ENCODE peak calls at places on chromosomes 4 and X, in nine cellular contexts. G is tibial nerve; N is psoas muscle; V is breast epithelium; L is adipocyte; P is upper lobe of left lung; X is uterus; E is CD4-positive, alpha-beta memory T cell; A is AG04450. D is an unnamed sample. For H3K9me3, the result is how much of the 10 kb centered on the place peaks cover.

GRCh38 chr4:159289682-159290081 is 186.8 kb downstream of the RAPGEF2 start:
- DNase-seq in N (no peak), L (no peak), P (no peak), X (no peak), V (no peak), E (no peak), G (no peak), A (no peak), D (no peak)

GRCh38 chr4:119825696-119826095 is 197.1 kb upstream of the PDE5A start:
- DNase-seq in N (no peak), L (no peak), V (no peak), P (no peak), X (no peak), A (no peak), G (no peak), E (no peak), D (no peak)

GRCh38 chr4:26388671-26389070 is 67.9 kb downstream of the RBPJ start:
- DNase-seq in X (no peak), G (no peak), V (no peak), P (no peak), A (no peak), L (no peak), N (no peak), E (no peak), D (no peak)

GRCh38 chrX:134801267-134801666 is 143.0 kb upstream of the PLAC1 start:
- DNase-seq in P (no peak), V (no peak), N (no peak), L (no peak), A (no peak), X (no peak), E (no peak), G (no peak), D (no peak)

GRCh38 chr4:38923746-38924145 is 56.1 kb downstream of the FAM114A1 start:
- DNase-seq in A (no peak), V (no peak), X (no peak), E (no peak), G (no peak), N (no peak), P (no peak), L (no peak), D (no peak)

GRCh38 chr4:152045781-152046571 is 285.2 kb upstream of the GATB start:
- DNase-seq in E (peak), N (peak), P (peak), V (no peak), A (no peak), L (peak), X (no peak), G (no peak), D (no peak)

GRCh38 chrX:154350429-154351182 is 23.8 kb downstream of the FLNA start:
- DNase-seq in L (no peak), A (no peak), N (peak), P (peak), G (no peak), V (no peak), X (peak), E (peak), D (no peak)

GRCh38 chr4:16713271-16713670 is 185.2 kb downstream of the LDB2 start:
- DNase-seq in X (no peak), A (no peak), N (no peak), E (no peak), G (no peak), P (no peak), V (no peak), L (no peak), D (no peak)

GRCh38 chr4:145520172-145520571 is 38.5 kb downstream of the SMAD1 start:
- DNase-seq in E (no peak), N (no peak), L (no peak), X (no peak), A (no peak), V (no peak), P (no peak), G (no peak), D (no peak)

DNA sequence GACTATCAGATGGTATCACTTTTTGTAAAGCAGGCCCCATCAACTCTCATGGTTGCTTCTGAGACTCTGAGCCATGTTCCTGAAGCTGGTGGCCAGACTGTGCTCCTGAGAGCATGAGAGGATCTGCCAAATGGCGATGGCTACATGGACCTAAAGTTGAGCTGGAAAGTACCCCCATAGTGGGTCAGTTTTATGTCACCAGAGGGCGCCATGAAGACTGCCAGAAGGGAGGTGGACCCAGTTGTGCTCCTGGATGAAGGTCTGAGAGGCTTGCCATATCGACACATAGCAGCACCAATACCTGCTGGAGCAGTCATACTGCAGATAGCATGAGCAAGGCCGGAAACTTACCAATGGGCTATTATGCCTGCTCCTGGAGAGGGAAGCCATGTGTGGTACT is 105.7 kb downstream of the SLITRK2 start:
- DNase-seq in L (no peak), X (no peak), V (no peak), G (no peak), E (no peak), N (no peak), A (no peak), P (no peak), D (no peak)
- H3K9me3 ChIP-seq in L (under half), X (under half), V (under half), G (under half), E (under half), N (under half), A (under half), P (under half), D (under half)

GRCh38 chr4:114563536-114564315 is 34.9 kb upstream of the UGT8 start:
- DNase-seq in G (no peak), V (no peak), N (no peak), X (no peak), L (peak), A (no peak), P (no peak), E (no peak), D (no peak)

GRCh38 chr4:114561590-114561989 is 37.0 kb upstream of the UGT8 start:
- DNase-seq in P (no peak), E (no peak), G (no peak), V (no peak), A (no peak), X (no peak), L (no peak), N (no peak), D (no peak)

GRCh38 chr4:114562176-114562904 is 36.3 kb upstream of the UGT8 start:
- DNase-seq in G (no peak), P (no peak), X (no peak), A (no peak), N (no peak), V (no peak), L (no peak), E (no peak), D (no peak)

GRCh38 chr4:114558446-114559020 is 40.1 kb upstream of the UGT8 start:
- DNase-seq in E (no peak), V (no peak), N (no peak), L (no peak), A (no peak), G (no peak), P (no peak), X (no peak), D (no peak)
- H3K9me3 ChIP-seq in E (under half), V (under half), N (under half), L (under half), A (under half), G (under half), P (under half), X (under half), D (under half)

GRCh38 chrX:140508958-140509357 is 4.1 kb upstream of the SOX3 start:
- DNase-seq in E (no peak), L (no peak), A (no peak), V (no peak), X (no peak), P (no peak), G (no peak), N (no peak), D (no peak)

GRCh38 chrX:140510306-140510676 is 5.4 kb upstream of the SOX3 start:
- DNase-seq in N (no peak), P (no peak), X (no peak), V (no peak), G (no peak), E (no peak), L (no peak), A (no peak), D (no peak)

GRCh38 chrX:140510895-140511295 is 6.0 kb upstream of the SOX3 start:
- DNase-seq in L (no peak), P (peak), N (no peak), G (no peak), X (no peak), E (no peak), A (no peak), V (no peak), D (no peak)

GRCh38 chrX:140507982-140508305 is 3.1 kb upstream of the SOX3 start:
- DNase-seq in V (no peak), A (no peak), G (no peak), E (no peak), X (no peak), L (no peak), N (no peak), P (no peak), D (no peak)

DNA sequence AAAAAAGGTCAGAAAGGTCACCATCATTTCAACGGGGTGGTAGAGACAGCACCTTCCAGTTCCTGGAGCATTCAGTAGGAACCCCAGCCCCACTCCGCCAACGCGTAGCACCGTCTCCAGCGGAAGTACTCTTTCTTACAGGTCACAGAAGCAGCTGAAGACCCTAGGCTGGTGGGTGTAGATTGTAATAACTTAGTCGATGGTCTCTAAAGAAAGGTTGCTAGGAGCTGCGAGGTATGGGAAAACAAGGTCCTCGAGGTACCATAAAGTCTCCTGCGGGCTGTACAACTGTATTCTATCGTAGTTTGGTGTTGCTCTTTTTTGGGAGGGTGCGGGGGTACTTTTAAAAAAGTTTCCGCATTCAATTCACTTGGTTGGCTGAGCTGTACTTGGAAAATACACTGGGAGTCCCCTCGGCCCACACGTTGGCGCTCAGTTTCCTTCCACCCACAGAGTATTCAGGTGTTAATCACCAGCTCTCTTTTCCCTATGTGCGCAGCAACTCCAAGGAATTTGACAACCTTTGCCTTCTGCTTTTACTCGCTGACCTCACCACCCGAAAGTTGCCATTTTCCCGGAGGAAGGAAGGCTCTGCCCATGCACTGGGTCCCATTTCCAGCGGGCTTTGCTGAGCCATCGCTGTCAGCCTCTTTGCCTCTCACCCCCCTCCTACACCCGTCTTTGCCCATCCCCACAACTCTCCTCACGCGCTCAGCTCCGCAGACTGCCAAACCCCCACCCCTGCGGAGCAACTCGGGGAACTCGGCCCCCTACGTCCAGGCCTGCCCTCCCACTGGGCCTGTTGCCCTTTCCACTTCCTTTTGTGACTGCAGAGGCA is 4.8 kb upstream of the SOX3 start:
- DNase-seq in E (no peak), L (no peak), N (no peak), P (no peak), V (no peak), X (no peak), A (no peak), G (no peak), D (no peak)
- H3K9me3 ChIP-seq in E (under half), L (under half), N (under half), P (under half), V (under half), X (under half), A (under half), G (under half), D (under half)

GRCh38 chr4:157195374-157195773 is 25.2 kb upstream of the GRIA2 start:
- DNase-seq in X (no peak), G (no peak), P (no peak), L (no peak), N (no peak), E (no peak), V (no peak), A (no peak), D (no peak)

GRCh38 chr4:157196050-157196449 is 24.5 kb upstream of the GRIA2 start:
- DNase-seq in L (no peak), X (no peak), G (no peak), V (no peak), P (no peak), E (no peak), N (no peak), A (no peak), D (no peak)
- H3K9me3 ChIP-seq in L (under half), X (under half), G (under half), V (under half), P (under half), E (under half), N (under half), A (under half), D (under half)

DNA sequence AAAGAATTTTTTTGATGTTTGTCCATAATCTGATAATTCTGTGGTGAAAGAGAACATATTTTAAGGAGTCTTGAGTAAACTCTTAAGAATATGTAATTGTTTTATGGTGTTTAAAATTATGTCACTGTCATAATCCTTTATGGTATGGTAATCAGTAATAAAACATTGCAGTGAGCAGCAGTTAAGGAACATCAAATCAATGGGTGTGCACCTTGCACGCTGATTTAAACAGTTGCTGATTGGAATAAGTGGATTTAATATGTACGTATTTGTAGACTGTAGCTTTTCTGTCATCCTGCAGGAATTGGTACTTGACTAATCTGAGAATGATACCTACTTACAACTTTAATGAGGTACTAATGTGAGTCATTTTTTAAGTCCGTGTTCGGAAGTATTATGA is 212.3 kb downstream of the DCTD start:
- DNase-seq in L (no peak), E (no peak), N (no peak), G (no peak), X (no peak), P (no peak), V (no peak), A (no peak), D (no peak)
- H3K9me3 ChIP-seq in L (under half), E (under half), N (under half), G (under half), X (under half), P (under half), V (under half), A (under half), D (under half)

GRCh38 chrX:47422444-47422843 is 52.1 kb downstream of the ZNF157 start:
- DNase-seq in X (no peak), L (no peak), A (no peak), V (no peak), P (no peak), N (no peak), E (no peak), G (no peak), D (no peak)
- H3K9me3 ChIP-seq in X (under half), L (half or more), A (under half), V (under half), P (under half), N (under half), E (under half), G (under half), D (under half)

DNA sequence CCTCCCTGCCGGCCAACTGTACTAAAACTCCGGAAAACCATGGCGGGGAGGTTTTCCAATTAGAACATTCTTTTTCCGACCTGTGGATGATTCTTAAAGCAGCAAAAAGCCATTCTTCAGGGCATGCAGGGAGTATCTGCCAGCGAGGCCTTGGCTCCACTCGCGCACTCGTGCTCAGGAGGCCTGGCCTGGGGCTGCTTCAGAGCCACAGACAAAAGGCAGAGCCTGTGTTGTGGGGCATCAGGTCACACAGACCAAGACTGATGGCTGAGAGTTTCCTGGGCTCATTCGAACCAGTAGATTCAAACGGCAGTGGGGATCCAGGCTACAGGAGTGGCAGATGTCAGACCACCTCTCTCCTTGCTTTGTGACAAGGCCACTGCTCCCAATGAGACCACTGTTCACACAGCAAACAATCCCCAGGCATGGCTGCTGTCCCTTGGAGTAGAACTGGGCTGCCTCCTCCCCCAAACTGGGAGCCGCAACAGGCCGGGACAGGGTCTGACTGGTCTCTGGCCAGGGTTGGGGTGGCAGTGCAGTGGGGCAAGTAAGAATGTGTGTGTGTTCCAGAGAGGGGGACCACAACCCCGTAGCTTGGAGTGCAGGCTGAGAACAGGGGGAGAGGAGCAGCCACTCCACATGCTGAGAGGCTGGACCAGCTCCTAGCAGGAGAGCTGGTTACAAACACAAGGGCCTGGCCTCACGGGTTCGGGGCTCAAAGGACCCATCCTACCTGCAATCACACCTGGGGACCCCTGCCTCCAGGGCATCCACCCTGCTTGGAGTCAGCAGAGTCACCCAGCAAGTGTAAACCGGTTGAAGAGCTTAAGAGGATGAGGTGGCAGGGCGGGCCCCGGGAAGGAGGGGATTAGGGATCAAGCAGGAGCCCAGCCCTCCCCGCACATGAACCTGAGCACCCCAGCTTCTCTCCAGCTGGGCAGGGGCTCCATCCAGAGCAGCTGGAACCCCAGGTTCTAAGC is 3.9 kb upstream of the ZNF185 start:
- DNase-seq in N (no peak), A (no peak), L (no peak), E (no peak), G (no peak), V (no peak), X (no peak), P (no peak), D (no peak)
- H3K9me3 ChIP-seq in N (under half), A (under half), L (under half), E (under half), G (under half), V (under half), X (under half), P (under half), D (under half)

GRCh38 chr4:97121493-97121892 is 1021.8 kb downstream of the STPG2 start:
- DNase-seq in P (no peak), A (no peak), G (no peak), N (no peak), V (no peak), E (no peak), L (no peak), X (no peak), D (no peak)
- H3K9me3 ChIP-seq in P (under half), A (under half), G (under half), N (under half), V (under half), E (under half), L (under half), X (under half), D (under half)

DNA sequence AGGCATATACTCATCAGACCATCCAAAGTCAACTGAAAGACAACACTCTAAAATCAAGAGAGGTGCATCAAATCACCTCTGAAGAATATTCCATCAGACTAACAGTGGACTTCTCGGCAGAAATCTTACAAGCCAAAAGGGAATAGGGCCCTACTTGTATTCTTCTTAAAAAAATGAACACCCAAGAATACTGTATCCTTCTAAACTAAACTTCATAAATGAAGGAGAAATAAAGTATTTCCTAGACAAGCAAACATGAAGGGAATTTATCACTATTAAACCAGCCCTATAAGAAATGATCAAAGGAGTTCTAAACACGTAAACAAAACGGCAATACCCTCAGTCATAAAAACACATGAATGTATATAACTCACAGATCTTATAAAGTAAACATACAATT is 141.2 kb downstream of the CXXC4 start:
- DNase-seq in V (no peak), A (no peak), X (no peak), E (no peak), L (no peak), P (no peak), N (no peak), G (no peak), D (no peak)
- H3K9me3 ChIP-seq in V (under half), A (under half), X (under half), E (under half), L (under half), P (under half), N (under half), G (under half), D (under half)

DNA sequence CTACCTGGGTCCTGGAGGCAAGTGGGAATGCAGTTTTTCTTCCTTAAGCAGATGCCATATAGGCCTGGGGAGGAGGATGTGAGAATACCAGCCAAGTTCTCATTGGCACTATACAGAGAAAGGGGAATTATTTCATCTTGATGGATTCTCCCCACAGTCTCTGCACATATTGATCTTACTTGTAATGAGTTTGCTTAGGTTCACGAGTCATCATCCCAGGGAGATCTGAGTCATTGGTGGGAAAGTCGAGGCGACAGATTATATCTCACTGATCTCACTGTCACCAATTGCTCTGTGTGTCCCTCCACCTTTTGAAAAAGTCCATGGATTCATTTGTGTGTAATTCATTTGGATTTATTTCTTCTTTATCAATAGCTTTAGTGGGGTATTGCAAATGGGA is 156.8 kb downstream of the AR start:
- DNase-seq in E (no peak), A (no peak), N (no peak), V (no peak), G (no peak), X (no peak), P (no peak), L (no peak), D (no peak)
- H3K9me3 ChIP-seq in E (under half), A (under half), N (under half), V (under half), G (under half), X (under half), P (under half), L (under half), D (under half)